ENCODE peak calls at places on chromosomes 6 and 20, in four cellular contexts. Z is colonic mucosa, Y is fibroblast of lung, O is HCT116. S is an unnamed sample. For H3K27me3, the result is how much of the 10 kb centered on the place peaks cover.

GRCh38 chr6:154479388-154480143 is 30.9 kb downstream of the CNKSR3 start:
- DNase-seq in Z (no peak), Y (peak), O (no peak), S (peak)

GRCh38 chr6:142802124-142802523 is 142.9 kb downstream of the HIVEP2 start:
- DNase-seq in Z (no peak), Y (peak), O (peak), S (peak)

GRCh38 chr20:5486377-5487054 is 169.8 kb upstream of the PROKR2 start:
- DNase-seq in Z (no peak), Y (no peak), O (no peak), S (no peak)

GRCh38 chr6:105357147-105357546 is 45.7 kb downstream of the PREP start:
- DNase-seq in Z (no peak), Y (no peak), O (no peak), S (no peak)

GRCh38 chr6:29651413-29652197 is 5.3 kb upstream of the MOG start:
- DNase-seq in Z (no peak), Y (peak), O (peak), S (peak)

GRCh38 chr6:147711511-147711910 is 203.0 kb downstream of the SAMD5 start:
- DNase-seq in Z (no peak), Y (peak), O (no peak), S (no peak)

GRCh38 chr20:36339646-36340592 is 33.8 kb downstream of the DLGAP4 start:
- DNase-seq in Z (no peak), Y (no peak), O (no peak), S (no peak)

GRCh38 chr6:129750390-129750789 is 40.4 kb upstream of the ARHGAP18 start:
- DNase-seq in Z (no peak), Y (no peak), O (no peak), S (no peak)

GRCh38 chr20:41394081-41394480 is 27.5 kb upstream of the EMILIN3 start:
- DNase-seq in Z (no peak), Y (no peak), O (no peak), S (no peak)

GRCh38 chr6:149965191-149966020 is 1.7 kb downstream of the ULBP1 start:
- DNase-seq in Z (no peak), Y (no peak), O (no peak), S (no peak)

GRCh38 chr6:10633216-10633615 is 61.2 kb downstream of the C6orf52 start:
- DNase-seq in Z (no peak), Y (peak), O (peak), S (peak)

GRCh38 chr6:10472634-10473033 is 48.5 kb upstream of the GCNT2 start:
- DNase-seq in Z (no peak), Y (no peak), O (no peak), S (no peak)

GRCh38 chr6:126614642-126615504 is 275.0 kb downstream of the CENPW start:
- DNase-seq in Z (peak), Y (no peak), O (no peak), S (no peak)

GRCh38 chr6:89433637-89434499 is 916 bp downstream of the ANKRD6 start:
- DNase-seq in Z (peak), Y (no peak), O (no peak), S (peak)

GRCh38 chr6:160477901-160478300 is 129.7 kb downstream of the SLC22A3 start:
- DNase-seq in Z (no peak), Y (peak), O (no peak), S (peak)

GRCh38 chr6:95091823-95092436 is 485.4 kb upstream of the MANEA start:
- DNase-seq in Z (no peak), Y (peak), O (peak), S (peak)

DNA sequence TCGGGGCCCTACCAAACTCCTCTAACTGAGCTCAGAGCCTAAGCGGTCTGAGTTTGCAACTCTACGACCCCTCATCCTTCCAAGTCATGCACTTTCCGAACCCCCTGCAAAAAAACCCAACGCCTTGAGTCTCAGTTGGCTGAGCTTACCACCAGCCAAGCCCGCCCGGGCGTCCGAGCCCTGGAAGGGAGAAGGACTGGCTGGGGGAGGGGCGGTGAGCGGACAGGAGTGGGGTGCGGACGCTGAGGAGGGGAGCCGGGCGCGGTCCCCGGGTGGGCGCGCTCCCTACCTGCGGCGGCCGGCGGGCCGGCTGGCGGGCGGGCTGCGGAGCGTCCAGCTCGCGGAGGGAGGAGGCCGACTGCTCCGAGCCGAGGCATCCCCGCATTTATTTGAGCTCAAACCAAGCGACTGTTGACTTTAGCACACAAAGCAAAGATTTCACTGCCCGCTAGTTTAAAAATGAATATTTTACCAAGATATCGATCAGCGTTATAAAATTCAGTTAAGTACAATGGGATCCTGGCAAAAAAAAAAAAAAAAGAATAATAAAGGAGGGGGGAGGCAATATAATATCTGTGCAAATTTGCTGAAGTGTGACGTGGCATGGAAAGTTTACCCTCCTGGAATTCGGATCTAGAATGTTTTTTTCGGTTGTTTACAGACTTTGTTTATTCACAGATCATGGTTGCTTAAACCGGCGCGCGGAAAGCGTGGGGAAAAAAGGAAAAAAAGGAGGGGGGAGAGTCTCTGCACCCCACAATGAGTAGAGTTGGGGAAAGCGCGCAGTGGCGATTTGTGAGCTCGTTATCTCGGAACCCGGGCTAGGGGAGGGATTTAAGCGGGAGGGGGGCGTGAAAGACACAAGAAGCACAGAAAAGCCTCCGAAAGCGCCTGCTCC is 5.9 kb downstream of the FOXA2 start:
- DNase-seq in Z (peak), Y (no peak), O (no peak), S (no peak)
- H3K27me3 ChIP-seq in Z (under half), Y (half or more), O (under half), S (half or more)

GRCh38 chr20:37417857-37418501 is 72.0 kb downstream of the SRC start:
- DNase-seq in Z (no peak), Y (peak), O (no peak), S (peak)
- H3K9ac ChIP-seq in Z (no peak), Y (no peak), O (no peak), S (no peak)

GRCh38 chr6:27311806-27312145 is 297 bp downstream of the POM121L2 start:
- DNase-seq in Z (no peak), Y (no peak), O (no peak), S (no peak)

GRCh38 chr6:27312146-27312949 is at the start of gene POM121L2:
- DNase-seq in Z (peak), Y (peak), O (no peak), S (peak)

GRCh38 chr6:27312950-27313271 is 838 bp upstream of the POM121L2 start:
- DNase-seq in Z (no peak), Y (no peak), O (no peak), S (no peak)

GRCh38 chr6:27318973-27319372 is 6.9 kb upstream of the POM121L2 start:
- DNase-seq in Z (no peak), Y (no peak), O (no peak), S (no peak)

GRCh38 chr6:27314046-27314445 is 2.0 kb upstream of the POM121L2 start:
- DNase-seq in Z (no peak), Y (no peak), O (no peak), S (no peak)
- H3K27me3 ChIP-seq in Z (under half), Y (under half), O (under half), S (under half)

DNA sequence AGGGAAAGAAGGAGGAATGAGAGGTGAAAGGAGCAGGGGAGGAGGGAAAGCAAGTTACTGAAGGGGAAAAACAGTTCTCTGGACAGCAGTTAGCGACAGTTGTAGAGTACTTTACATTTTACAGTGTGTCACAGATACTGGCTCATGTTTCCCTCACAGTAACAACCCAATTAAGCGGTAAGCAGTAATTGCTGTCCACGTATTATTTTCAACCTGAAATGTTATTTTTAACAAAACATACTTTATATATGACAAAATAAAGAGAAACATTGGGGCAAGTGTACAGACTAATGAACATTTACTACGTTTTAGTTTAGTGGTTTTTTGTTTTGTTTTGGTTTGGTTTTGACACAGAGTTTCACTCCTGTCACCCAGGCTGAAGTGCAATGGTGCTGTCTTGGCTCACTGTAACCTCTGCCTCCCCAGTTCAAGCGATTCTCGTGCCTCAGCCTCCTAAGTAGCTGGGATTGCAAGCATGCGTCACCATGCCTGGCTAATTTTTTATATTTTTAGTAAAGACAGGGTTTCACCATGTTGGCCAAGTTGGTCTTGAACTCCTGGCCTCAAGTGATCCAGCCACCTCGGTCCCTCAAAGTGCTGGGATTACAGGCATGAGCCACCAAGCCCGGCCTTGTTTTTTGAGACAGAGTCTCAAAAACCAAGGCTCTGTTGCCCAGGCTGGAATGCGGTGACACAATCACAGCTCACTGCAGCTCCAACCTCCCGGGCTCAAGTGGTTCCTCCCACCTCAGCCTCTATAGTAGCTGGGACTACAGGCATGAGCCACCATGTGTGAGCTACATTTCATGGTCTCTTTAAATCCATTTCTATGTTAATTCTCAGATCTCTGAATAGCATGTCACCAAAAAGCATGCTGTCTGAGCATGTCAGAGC is 22.6 kb upstream of the BTN3A2 start:
- DNase-seq in Z (no peak), Y (peak), O (no peak), S (peak)
- H3K9ac ChIP-seq in Z (no peak), Y (no peak), O (peak), S (no peak)

GRCh38 chr20:63423751-63424150 is 48.7 kb downstream of the KCNQ2 start:
- DNase-seq in Z (no peak), Y (no peak), O (no peak), S (no peak)

GRCh38 chr20:63421094-63421692 is 51.3 kb downstream of the KCNQ2 start:
- DNase-seq in Z (no peak), Y (no peak), O (no peak), S (no peak)

GRCh38 chr20:63421913-63422312 is 50.5 kb downstream of the KCNQ2 start:
- DNase-seq in Z (no peak), Y (no peak), O (no peak), S (no peak)

GRCh38 chr20:63424613-63425012 is 47.8 kb downstream of the KCNQ2 start:
- DNase-seq in Z (no peak), Y (no peak), O (no peak), S (no peak)

DNA sequence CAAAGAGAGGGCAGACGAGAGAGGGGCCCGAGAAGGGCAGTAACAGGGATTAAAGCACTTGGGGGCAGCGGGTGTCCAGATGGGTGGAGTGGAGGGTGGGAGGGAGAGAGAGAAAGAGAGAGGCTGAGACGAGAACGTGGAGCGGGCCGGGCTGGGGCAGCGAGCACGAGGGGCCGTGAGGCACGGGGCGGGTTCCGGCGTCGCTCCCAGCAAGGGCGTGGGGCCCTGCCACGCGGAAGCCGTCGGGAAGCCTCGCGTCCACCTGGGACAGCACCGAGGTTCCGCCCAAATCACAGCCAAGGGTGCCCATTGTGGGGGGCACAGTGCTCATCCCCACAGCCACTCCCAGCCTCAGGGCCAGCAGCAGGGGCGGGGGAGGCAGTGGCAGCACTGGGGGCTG is 49.8 kb downstream of the KCNQ2 start:
- DNase-seq in Z (no peak), Y (no peak), O (no peak), S (no peak)
- H3K27me3 ChIP-seq in Z (under half), Y (under half), O (under half), S (under half)

GRCh38 chr6:151723152-151723551 is 84.3 kb upstream of the ESR1 start:
- DNase-seq in Z (no peak), Y (no peak), O (no peak), S (no peak)
- H3K9ac ChIP-seq in Z (no peak), Y (no peak), O (no peak), S (no peak)

GRCh38 chr6:1610497-1611321 is 994 bp downstream of the FOXC1 start:
- DNase-seq in Z (no peak), Y (peak), O (no peak), S (peak)
- H3K27me3 ChIP-seq in Z (half or more), Y (under half), O (under half), S (under half)

DNA sequence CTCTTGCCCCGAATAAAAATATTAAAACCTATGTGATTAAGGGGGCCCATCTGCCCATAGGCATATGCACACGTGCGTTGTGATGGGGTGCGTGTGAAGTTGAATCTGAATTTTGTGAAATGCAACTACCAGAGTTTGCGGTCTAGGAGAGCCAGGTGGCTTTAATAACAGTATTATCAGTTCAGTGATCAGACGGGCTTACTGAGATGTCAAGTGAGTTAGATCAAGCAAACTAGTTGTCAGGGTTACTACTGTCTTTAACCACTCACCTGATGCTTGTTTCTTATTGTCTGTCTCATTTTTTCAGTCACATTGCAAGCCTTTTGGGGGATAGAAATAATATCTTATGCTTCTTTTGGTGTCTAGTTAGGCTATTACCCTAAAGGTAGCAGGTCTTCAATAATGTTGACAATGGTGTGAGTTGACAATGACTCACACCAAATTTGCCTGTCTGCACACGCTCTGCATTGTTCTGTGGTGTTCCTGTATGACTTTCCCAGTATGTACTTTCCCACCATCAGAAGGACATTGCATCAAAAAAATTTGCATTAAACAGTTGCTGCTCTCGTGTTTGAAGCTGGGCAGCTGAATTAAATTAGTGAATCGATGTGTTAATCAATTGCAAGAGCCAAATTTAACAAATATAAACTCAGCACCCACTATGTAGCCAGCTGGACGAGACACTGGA is 103.1 kb upstream of the NAA20 start:
- DNase-seq in Z (no peak), Y (peak), O (no peak), S (peak)
- H3K9ac ChIP-seq in Z (peak), Y (no peak), O (no peak), S (no peak)

DNA sequence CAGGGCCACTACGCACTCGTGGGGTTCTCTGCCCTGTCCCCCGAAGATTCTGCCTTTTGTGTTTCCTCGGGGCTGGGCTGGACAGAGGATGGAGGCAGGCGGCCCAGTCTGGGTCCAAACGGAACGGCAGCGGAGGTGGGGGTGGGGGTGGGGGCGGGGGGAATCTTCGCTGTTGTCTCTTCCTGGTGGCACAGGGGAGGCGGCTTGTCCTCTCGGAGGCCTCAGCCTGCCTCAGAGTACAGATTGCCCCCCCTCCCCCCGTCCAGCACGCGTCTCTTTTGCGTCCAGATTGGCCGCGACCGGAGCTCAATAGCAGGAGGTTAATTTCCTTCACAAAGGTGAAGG is 1.4 kb upstream of the INSM1 start:
- DNase-seq in Z (no peak), Y (no peak), O (no peak), S (no peak)
- H3K27me3 ChIP-seq in Z (half or more), Y (half or more), O (under half), S (half or more)

DNA sequence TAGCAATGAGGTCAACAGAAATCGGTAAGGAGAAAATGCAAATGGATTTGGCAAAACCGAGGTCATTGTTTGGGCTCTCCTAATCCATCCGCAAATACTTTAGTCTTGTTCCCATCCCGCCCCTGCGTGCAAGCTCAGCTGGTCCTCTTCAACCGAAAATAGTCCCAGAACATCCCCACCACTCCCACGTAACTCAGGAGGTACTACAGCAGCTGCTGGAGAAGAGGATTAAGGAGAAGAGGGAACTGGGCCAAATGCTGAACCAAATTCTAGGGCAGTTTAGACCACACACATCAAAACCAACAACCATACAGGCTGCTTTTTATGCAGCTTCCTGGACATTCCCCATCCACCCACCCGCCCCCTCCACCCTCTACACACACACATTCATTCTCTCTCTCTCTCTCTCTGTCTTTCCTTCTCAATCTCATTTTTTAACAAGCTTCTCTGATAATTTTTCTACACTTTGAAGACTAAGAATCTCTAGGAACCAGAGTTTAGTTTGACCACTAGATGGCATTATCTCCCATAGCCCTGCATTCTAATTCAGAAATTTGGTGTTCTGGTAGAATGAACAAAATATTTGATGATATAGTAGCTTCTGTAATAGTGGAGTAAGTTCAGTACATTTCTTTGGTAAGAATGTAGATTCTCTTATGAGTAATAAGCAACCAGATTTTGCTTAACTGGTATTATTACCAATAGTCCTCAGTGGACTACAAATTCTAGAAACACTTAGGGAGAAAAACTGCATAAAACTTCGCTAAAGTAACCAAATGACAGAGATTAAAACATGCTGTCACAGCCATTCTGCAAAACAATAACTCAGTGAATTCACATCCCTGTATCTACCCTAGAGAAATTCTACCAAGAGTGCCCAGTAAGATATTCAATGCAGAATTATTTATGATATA is 52.1 kb upstream of the BEND6 start:
- DNase-seq in Z (peak), Y (peak), O (no peak), S (peak)
- H3K9ac ChIP-seq in Z (no peak), Y (no peak), O (no peak), S (peak)